ENCODE peak calls at places on chromosomes 4 and X, in four cellular contexts. P is NCI-H510A treated with DMSO at 0.1 percent for 48 hours, K is SK-MEL-5, W is GM23338. B is an unnamed sample.

GRCh38 chr4:103786014-103786413 is 66.2 kb upstream of the TACR3 start:
- DNase-seq in K (peak; percentile 79), P (peak; percentile 30), W (peak; percentile 91), B (peak; percentile 36)

GRCh38 chrX:44344687-44345086 is 1.2 kb upstream of the EFHC2 start:
- DNase-seq in K (no peak), P (no peak), W (no peak), B (no peak)

GRCh38 chrX:52425710-52426245 is 57.0 kb downstream of the XAGE2 start:
- DNase-seq in P (no peak), W (no peak), K (no peak), B (no peak)

GRCh38 chr4:48699470-48699869 is 80.6 kb downstream of the FRYL start:
- DNase-seq in W (no peak), P (no peak), K (no peak), B (no peak)

GRCh38 chr4:115687356-115687755 is 573.9 kb upstream of the NDST4 start:
- DNase-seq in W (no peak), P (no peak), K (peak; percentile 6), B (no peak)

GRCh38 chr4:140719022-140719421 is 37.2 kb downstream of the TBC1D9 start:
- DNase-seq in K (no peak), P (no peak), W (no peak), B (no peak)

GRCh38 chr4:128388352-128388630 is 100.7 kb upstream of the PGRMC2 start:
- DNase-seq in W (no peak), P (no peak), K (no peak), B (no peak)

GRCh38 chr4:152696764-152697250 is 17.0 kb upstream of the TMEM154 start:
- DNase-seq in K (peak; percentile 92), P (no peak), W (no peak), B (no peak)

GRCh38 chrX:73855546-73855945 is 292.5 kb downstream of the CHIC1 start:
- DNase-seq in P (peak; percentile 19), W (peak; percentile 67), K (peak; percentile 73), B (peak; percentile 30)

GRCh38 chrX:40005290-40006011 is 92.3 kb downstream of the BCOR start:
- DNase-seq in W (peak; percentile 9), P (no peak), K (no peak), B (no peak)

GRCh38 chr4:40672528-40673522 is 43.2 kb upstream of the RBM47 start:
- DNase-seq in W (peak; percentile 69), P (peak; percentile 72), K (peak; percentile 76), B (no peak)

GRCh38 chrX:13180807-13181206 is 136.4 kb upstream of the FAM9C start:
- DNase-seq in P (no peak), W (no peak), K (no peak), B (no peak)

GRCh38 chr4:11702886-11703555 is 274.3 kb upstream of the HS3ST1 start:
- DNase-seq in P (no peak), W (no peak), K (no peak), B (no peak)

GRCh38 chrX:103344606-103345005 is 11.7 kb upstream of the TCEAL9 start:
- DNase-seq in W (no peak), K (peak; percentile 6), P (no peak), B (no peak)

GRCh38 chr4:158327525-158327924 is 117.2 kb downstream of the TMEM144 start:
- DNase-seq in W (peak; percentile 73), P (no peak), K (no peak), B (no peak)

GRCh38 chr4:134727696-134728095 is 526.1 kb upstream of the PABPC4L start:
- DNase-seq in W (no peak), K (no peak), P (no peak), B (no peak)

GRCh38 chr4:8860096-8860891 is 11.3 kb downstream of the HMX1 start:
- DNase-seq in P (no peak), W (peak; percentile 76), K (no peak), B (no peak)

GRCh38 chrX:54413753-54414152 is 26.5 kb upstream of the TSR2 start:
- DNase-seq in W (no peak), K (no peak), P (no peak), B (no peak)

GRCh38 chr4:22129454-22130075 is 181.0 kb upstream of the KCNIP4 start:
- DNase-seq in P (no peak), W (peak; percentile 84), K (peak; percentile 69), B (peak; percentile 29)

GRCh38 chrX:27380163-27380845 is 82.8 kb downstream of the PPP4R3C start:
- DNase-seq in K (no peak), P (no peak), W (no peak), B (no peak)

GRCh38 chrX:85004255-85004654 is 578 bp downstream of the APOOL start:
- DNase-seq in P (peak; percentile 0), K (no peak), W (no peak), B (no peak)

GRCh38 chr4:118313098-118313497 is 39.7 kb downstream of the PRSS12 start:
- DNase-seq in W (peak; percentile 53), P (no peak), K (no peak), B (no peak)

GRCh38 chr4:125388653-125389052 is 73.9 kb downstream of the FAT4 start:
- DNase-seq in W (no peak), K (no peak), P (no peak), B (no peak)

GRCh38 chr4:6549445-6549844 is 25.5 kb upstream of the MAN2B2 start:
- DNase-seq in P (peak; percentile 14), W (peak; percentile 54), K (no peak), B (peak; percentile 3)

GRCh38 chr4:147599764-147600163 is 17.4 kb upstream of the TMEM184C start:
- DNase-seq in W (no peak), P (peak; percentile 4), K (no peak), B (no peak)

GRCh38 chrX:133527415-133527814 is 112.1 kb upstream of the GPC4 start:
- DNase-seq in W (peak; percentile 9), K (no peak), P (no peak), B (no peak)

GRCh38 chrX:153927936-153928760 is 2.1 kb upstream of the ARHGAP4 start:
- DNase-seq in K (peak; percentile 96), W (peak; percentile 96), P (peak; percentile 87), B (peak; percentile 98)

GRCh38 chrX:25737540-25737939 is 400.6 kb upstream of the MAGEB18 start:
- DNase-seq in P (no peak), W (no peak), K (no peak), B (no peak)

GRCh38 chr4:145619639-145619996 is 433 bp downstream of the MMAA start:
- DNase-seq in W (peak; percentile 58), K (peak; percentile 47), P (peak; percentile 76), B (peak; percentile 70)

GRCh38 chr4:59608466-59608865 is 1591.7 kb upstream of the ADGRL3 start:
- DNase-seq in P (no peak), W (no peak), K (no peak), B (no peak)

GRCh38 chr4:159019356-159019755 is 83.5 kb upstream of the RAPGEF2 start:
- DNase-seq in P (no peak), K (no peak), W (no peak), B (no peak)

GRCh38 chrX:148270499-148270898 is 229.9 kb upstream of the AFF2 start:
- DNase-seq in P (no peak), K (no peak), W (no peak), B (no peak)

GRCh38 chr4:687048-687974 is 1.6 kb downstream of the SLC49A3 start:
- DNase-seq in P (no peak), W (no peak), K (no peak), B (no peak)

GRCh38 chr4:62548108-62548524 is 1348.0 kb downstream of the ADGRL3 start:
- DNase-seq in W (peak; percentile 77), P (no peak), K (peak; percentile 15), B (no peak)

GRCh38 chr4:63017300-63017699 is 1392.0 kb downstream of the TECRL start:
- DNase-seq in P (no peak), W (no peak), K (no peak), B (no peak)

GRCh38 chr4:189021831-189022230 is 882.6 kb downstream of the TRIML1 start:
- DNase-seq in W (peak; percentile 53), P (no peak), K (no peak), B (no peak)

B was measured in NCI-H1092 treated with DMSO at 0.1 percent for 48 hours.